ENCODE peak calls at places on chromosome X, in five cellular contexts. M, P, N, C and I are unnamed samples.

GRCh38 chrX:148498067-148498466 is 2.4 kb upstream of the AFF2 start:
- DNase-seq in P (no peak), M (no peak), N (no peak), C (no peak), I (no peak)

GRCh38 chrX:103688949-103689348 is 2.5 kb upstream of the MORF4L2 start:
- DNase-seq in P (no peak), N (no peak), C (no peak), M (no peak), I (no peak)

GRCh38 chrX:17559728-17560379 is 177.4 kb upstream of the SCML1 start:
- DNase-seq in N (no peak), P (peak; percentile 16), C (no peak), M (no peak), I (peak; percentile 42)

GRCh38 chrX:38973327-38973726 is 172.1 kb downstream of the MID1IP1 start:
- DNase-seq in M (no peak), P (no peak), N (no peak), C (no peak), I (no peak)

GRCh38 chrX:107775734-107776511 is at the start of gene TSC22D3:
- DNase-seq in M (peak; percentile 81), P (peak; percentile 74), N (peak; percentile 92), C (peak; percentile 86), I (peak; percentile 87)

GRCh38 chrX:102599084-102599949 is at the start of gene ARMCX5:
- DNase-seq in C (peak; percentile 78), P (peak; percentile 63), N (no peak), M (peak; percentile 77), I (peak; percentile 38)

GRCh38 chrX:32673193-32673592 is 538.2 kb downstream of the DMD start:
- DNase-seq in M (no peak), P (no peak), N (no peak), C (no peak), I (no peak)

GRCh38 chrX:19964017-19964710 is 26.7 kb downstream of the BCLAF3 start:
- DNase-seq in M (no peak), P (no peak), N (no peak), C (no peak), I (no peak)

GRCh38 chrX:96480081-96480480 is 204.6 kb upstream of the DIAPH2 start:
- DNase-seq in P (no peak), C (no peak), M (no peak), N (no peak), I (no peak)

GRCh38 chrX:112818114-112819012 is 22.3 kb downstream of the AMOT start:
- DNase-seq in P (peak; percentile 60), C (no peak), M (no peak), N (no peak), I (no peak)

GRCh38 chrX:41889317-41890025 is 33.9 kb downstream of the CASK start:
- DNase-seq in N (no peak), P (no peak), M (no peak), C (no peak), I (no peak)

GRCh38 chrX:69070949-69071650 is 94.2 kb downstream of the PJA1 start:
- DNase-seq in P (no peak), C (peak; percentile 83), N (no peak), M (peak; percentile 12), I (peak; percentile 38)

GRCh38 chrX:21490341-21490740 is 116.1 kb downstream of the CNKSR2 start:
- DNase-seq in M (no peak), N (no peak), P (no peak), C (no peak), I (no peak)

GRCh38 chrX:150907474-150907873 is 9.0 kb upstream of the CD99L2 start:
- DNase-seq in P (no peak), M (no peak), C (peak; percentile 75), N (no peak), I (no peak)

GRCh38 chrX:71603618-71604017 is 14.7 kb downstream of the CXCR3 start:
- DNase-seq in P (no peak), M (no peak), N (no peak), C (no peak), I (no peak)

GRCh38 chrX:149825424-149825823 is 43.7 kb downstream of the MAGEA9 start:
- DNase-seq in N (no peak), C (no peak), M (peak; percentile 14), P (no peak), I (no peak)

GRCh38 chrX:14039344-14039743 is 9.7 kb upstream of the GEMIN8 start:
- DNase-seq in P (peak; percentile 12), C (no peak), N (no peak), M (peak; percentile 61), I (no peak)

GRCh38 chrX:100615015-100615414 is 21.6 kb downstream of the TSPAN6 start:
- DNase-seq in M (peak; percentile 18), P (peak; percentile 4), N (no peak), C (no peak), I (no peak)

GRCh38 chrX:25523574-25523973 is 507.8 kb upstream of the ARX start:
- DNase-seq in N (no peak), P (peak; percentile 3), M (no peak), C (no peak), I (no peak)

GRCh38 chrX:122625821-122626220 is 558.3 kb upstream of the GRIA3 start:
- DNase-seq in N (no peak), M (no peak), P (no peak), C (no peak), I (no peak)

GRCh38 chrX:13432776-13433605 is 113.1 kb upstream of the ATXN3L start:
- DNase-seq in P (no peak), M (no peak), C (no peak), N (no peak), I (no peak)

GRCh38 chrX:16155586-16155985 is 11.7 kb upstream of the MAGEB17 start:
- DNase-seq in M (no peak), N (no peak), P (no peak), C (no peak), I (no peak)

GRCh38 chrX:1860936-1861670 is 246.2 kb downstream of the ASMT start:
- DNase-seq in P (no peak), M (no peak), N (no peak), C (no peak), I (no peak)

GRCh38 chrX:8987672-8988250 is 46.2 kb downstream of the FAM9B start:
- DNase-seq in P (no peak), M (no peak), C (no peak), N (no peak), I (no peak)

GRCh38 chrX:111411591-111412371 is at the start of gene DCX:
- DNase-seq in C (no peak), N (no peak), M (no peak), P (no peak), I (no peak)

GRCh38 chrX:113892401-113892800 is 691.5 kb upstream of the HTR2C start:
- DNase-seq in C (no peak), N (no peak), M (no peak), P (no peak), I (no peak)

GRCh38 chrX:68396953-68397352 is 36.3 kb downstream of the OPHN1 start:
- DNase-seq in M (no peak), P (no peak), N (no peak), C (no peak), I (no peak)

GRCh38 chrX:15680401-15680800 is 15.8 kb upstream of the CLTRN start:
- DNase-seq in M (no peak), P (no peak), C (no peak), N (no peak), I (no peak)

GRCh38 chrX:33188286-33188685 is 23.1 kb downstream of the DMD start:
- DNase-seq in N (no peak), C (no peak), M (no peak), P (no peak), I (no peak)

GRCh38 chrX:2626750-2627149 is 64.3 kb upstream of the CD99 start:
- DNase-seq in N (peak; percentile 31), P (no peak), M (no peak), C (no peak), I (no peak)

GRCh38 chrX:135477576-135477975 is 42.9 kb upstream of the INTS6L start:
- DNase-seq in M (peak; percentile 47), N (no peak), C (peak; percentile 62), P (peak; percentile 66), I (no peak)
- TF ChIP-seq CTCF in M (peak; percentile 20), N (peak; percentile 21), C (peak; percentile 31), P (no peak), I (no peak)

GRCh38 chrX:123962006-123962485 is 540 bp downstream of the STAG2 start:
- DNase-seq in N (no peak), P (no peak), M (no peak), C (no peak), I (no peak)

GRCh38 chrX:123960956-123961267 is 594 bp upstream of the STAG2 start:
- DNase-seq in C (no peak), M (no peak), P (no peak), N (no peak), I (no peak)

GRCh38 chrX:123962794-123963373 is 1.4 kb downstream of the STAG2 start:
- DNase-seq in C (peak; percentile 93), N (peak; percentile 96), M (peak; percentile 89), P (peak; percentile 92), I (peak; percentile 89)

GRCh38 chrX:123959281-123960063 is 2.0 kb upstream of the STAG2 start:
- DNase-seq in P (peak; percentile 24), C (peak; percentile 40), M (peak; percentile 39), N (peak; percentile 90), I (peak; percentile 46)

GRCh38 chrX:123961268-123962005 is at the start of gene STAG2:
- DNase-seq in M (peak; percentile 77), C (peak; percentile 69), N (peak; percentile 91), P (peak; percentile 77), I (peak; percentile 84)
- TF ChIP-seq POLR2A in M (peak; percentile 38), C (no peak), N (no peak), P (peak; percentile 53), I (peak; percentile 74)

DNA sequence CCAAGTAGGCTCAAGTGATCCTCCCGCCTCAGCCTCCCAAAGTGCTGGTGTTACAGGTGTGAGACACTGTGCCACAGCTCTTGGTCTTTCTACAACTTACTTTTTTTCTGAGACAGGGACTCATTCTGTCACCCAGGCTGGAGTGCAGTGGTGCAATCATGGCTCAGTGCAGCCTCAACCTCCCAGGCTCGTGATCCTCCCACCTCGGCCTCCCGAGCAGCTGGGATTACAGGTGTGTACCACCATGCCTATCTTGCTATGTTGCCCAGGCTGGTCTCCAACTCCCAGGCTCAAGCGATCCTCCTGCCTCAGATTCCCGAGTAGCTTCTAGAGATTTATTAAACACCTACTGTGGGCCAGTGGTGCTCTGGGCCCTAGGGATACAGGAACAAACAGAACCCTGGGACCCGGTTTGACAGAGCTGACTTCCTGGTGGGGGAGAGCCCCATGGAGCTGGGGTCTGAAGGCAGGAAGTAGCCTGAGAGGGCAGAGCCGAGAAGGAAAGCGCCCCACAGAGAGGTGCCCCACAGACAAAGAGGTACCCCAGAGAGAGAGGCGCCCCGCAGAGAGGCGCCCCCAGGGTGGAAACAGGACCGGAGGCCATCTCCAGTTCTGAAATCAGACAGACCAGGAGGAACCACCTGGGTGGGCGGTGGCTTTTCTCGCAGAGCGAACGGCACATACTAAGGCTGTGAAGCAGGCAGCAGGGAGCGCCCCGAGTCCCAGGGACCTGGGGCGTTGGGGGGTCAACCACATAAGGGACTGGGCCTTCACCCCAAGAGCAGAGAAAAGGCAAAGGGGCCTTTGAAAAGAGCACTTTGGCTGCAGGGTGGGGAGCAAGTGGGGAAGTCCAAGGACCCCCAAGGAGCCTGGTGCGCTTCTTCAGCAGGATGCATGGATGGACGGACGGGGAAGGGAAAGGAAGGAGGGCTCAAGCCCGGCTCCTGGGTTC is 5.0 kb downstream of the IRAK1 start:
- DNase-seq in P (no peak), C (no peak), M (no peak), N (no peak), I (no peak)
- H3K4me1 ChIP-seq in P (no peaks in the 10 kb centered on the region), C (no peaks in the 10 kb centered on the region), M (peaks cover 3% of the 10 kb centered on the region), N (peaks cover 6% of the 10 kb centered on the region), I (peaks cover 4% of the 10 kb centered on the region)

GRCh38 chrX:155144926-155145325 is 71.3 kb upstream of the VBP1 start:
- DNase-seq in C (no peak), P (no peak), M (no peak), N (no peak), I (no peak)

GRCh38 chrX:155143959-155144548 is 72.2 kb upstream of the VBP1 start:
- DNase-seq in M (no peak), N (no peak), P (no peak), C (no peak), I (no peak)

GRCh38 chrX:155148724-155149537 is 67.3 kb upstream of the VBP1 start:
- DNase-seq in N (no peak), P (no peak), M (peak; percentile 15), C (no peak), I (no peak)
- TF ChIP-seq CTCF in N (peak; percentile 48), P (no peak), M (peak; percentile 42), C (peak; percentile 27), I (no peak)